ENCODE peak calls at places on chromosomes 2 and 18, in nine cellular contexts. G is T-helper 9 cell, Y is cerebellar cortex, D is left ventricle myocardium superior, N is ELR, V is GM03348, U is heart right ventricle, L is GM23248, W is AG04450. C is an unnamed sample.

GRCh38 chr2:158391876-158392275 is 64.7 kb downstream of the CCDC148 start:
- DNase-seq in V (peak), N (peak), D (no peak), U (no peak), Y (no peak), G (no peak), L (peak), W (no peak), C (no peak)

GRCh38 chr18:69954719-69955118 is 7.0 kb upstream of the CD226 start:
- DNase-seq in W (no peak), N (no peak), D (no peak), V (peak), U (no peak), L (no peak), G (no peak), Y (no peak), C (no peak)

GRCh38 chr2:64649626-64650025 is 4.1 kb downstream of the SERTAD2 start:
- DNase-seq in N (no peak), V (no peak), Y (no peak), W (no peak), D (peak), G (no peak), L (peak), U (no peak), C (no peak)

GRCh38 chr18:55869547-55869946 is 281.6 kb upstream of the TCF4 start:
- DNase-seq in Y (no peak), W (no peak), V (peak), N (no peak), L (peak), U (peak), D (no peak), G (no peak), C (no peak)

GRCh38 chr2:69103495-69103894 is 90.5 kb downstream of the ANTXR1 start:
- DNase-seq in G (no peak), W (no peak), D (no peak), L (no peak), V (no peak), N (no peak), Y (no peak), U (no peak), C (no peak)

GRCh38 chr18:79620586-79621165 is 58.9 kb upstream of the CTDP1 start:
- DNase-seq in L (no peak), D (no peak), N (no peak), V (no peak), U (no peak), G (no peak), Y (no peak), W (no peak), C (no peak)

GRCh38 chr2:136399667-136400316 is 281.8 kb upstream of the CXCR4 start:
- DNase-seq in W (no peak), L (no peak), V (no peak), D (no peak), U (no peak), Y (no peak), N (no peak), G (no peak), C (no peak)

GRCh38 chr2:128324897-128325410 is 6.3 kb upstream of the HS6ST1 start:
- DNase-seq in N (no peak), Y (no peak), U (no peak), D (no peak), L (no peak), G (no peak), W (no peak), V (no peak), C (no peak)

GRCh38 chr2:120775261-120775660 is 39.6 kb downstream of the GLI2 start:
- DNase-seq in U (no peak), Y (no peak), L (no peak), V (no peak), N (no peak), D (peak), G (no peak), W (no peak), C (no peak)

C was measured in T-helper 1 cell.